ENCODE peak calls at places on chromosomes 2 and 18, in nine cellular contexts. One of them, this sample, is unnamed. For H3K4me1, the result is how much of the 10 kb centered on the place peaks cover.

GRCh38 chr2:100060875-100061274 is 81.5 kb downstream of the AFF3 start:
- DNase-seq in hepatocyte: no peak
- DNase-seq in HCT116: no peak
- DNase-seq in GM23248: no peak
- DNase-seq in OCI-LY7: no peak
- DNase-seq in PC-3: no peak
- DNase-seq in GM23338: no peak
- DNase-seq in MM.1S: no peak
- DNase-seq in SK-N-SH: no peak
- DNase-seq in this sample: no peak

GRCh38 chr2:174761837-174762236 is 2.4 kb downstream of the CHRNA1 start:
- DNase-seq in hepatocyte: no peak
- DNase-seq in HCT116: no peak
- DNase-seq in GM23248: no peak
- DNase-seq in OCI-LY7: no peak
- DNase-seq in PC-3: peak
- DNase-seq in GM23338: no peak
- DNase-seq in MM.1S: no peak
- DNase-seq in SK-N-SH: no peak
- DNase-seq in this sample: no peak

GRCh38 chr18:64982414-64983096 is 768.3 kb upstream of the CDH7 start:
- DNase-seq in hepatocyte: peak
- DNase-seq in HCT116: no peak
- DNase-seq in GM23248: no peak
- DNase-seq in OCI-LY7: no peak
- DNase-seq in PC-3: no peak
- DNase-seq in GM23338: no peak
- DNase-seq in MM.1S: no peak
- DNase-seq in SK-N-SH: peak
- DNase-seq in this sample: no peak

GRCh38 chr18:45066210-45066609 is 385.5 kb downstream of the SETBP1 start:
- DNase-seq in hepatocyte: no peak
- DNase-seq in HCT116: no peak
- DNase-seq in GM23248: no peak
- DNase-seq in OCI-LY7: no peak
- DNase-seq in PC-3: no peak
- DNase-seq in GM23338: no peak
- DNase-seq in MM.1S: no peak
- DNase-seq in SK-N-SH: no peak
- DNase-seq in this sample: no peak

GRCh38 chr2:226802573-226802972 is 3.0 kb upstream of the IRS1 start:
- DNase-seq in hepatocyte: peak
- DNase-seq in HCT116: peak
- DNase-seq in GM23248: peak
- DNase-seq in OCI-LY7: peak
- DNase-seq in PC-3: peak
- DNase-seq in GM23338: peak
- DNase-seq in MM.1S: peak
- DNase-seq in SK-N-SH: peak
- DNase-seq in this sample: peak

GRCh38 chr18:58955738-58956137 is 91.1 kb downstream of the ZNF532 start:
- DNase-seq in hepatocyte: no peak
- DNase-seq in HCT116: no peak
- DNase-seq in GM23248: peak
- DNase-seq in OCI-LY7: no peak
- DNase-seq in PC-3: no peak
- DNase-seq in GM23338: no peak
- DNase-seq in MM.1S: no peak
- DNase-seq in SK-N-SH: no peak
- DNase-seq in this sample: no peak

GRCh38 chr2:10355471-10356458 is 53.1 kb downstream of the HPCAL1 start:
- DNase-seq in hepatocyte: no peak
- DNase-seq in HCT116: no peak
- DNase-seq in GM23248: no peak
- DNase-seq in OCI-LY7: no peak
- DNase-seq in PC-3: peak
- DNase-seq in GM23338: no peak
- DNase-seq in MM.1S: no peak
- DNase-seq in SK-N-SH: no peak
- DNase-seq in this sample: no peak

GRCh38 chr18:69631281-69631680 is 230.6 kb downstream of the DOK6 start:
- DNase-seq in hepatocyte: no peak
- DNase-seq in HCT116: no peak
- DNase-seq in GM23248: no peak
- DNase-seq in OCI-LY7: no peak
- DNase-seq in PC-3: no peak
- DNase-seq in GM23338: no peak
- DNase-seq in MM.1S: no peak
- DNase-seq in SK-N-SH: no peak
- DNase-seq in this sample: no peak

GRCh38 chr2:9139491-9140443 is 66.8 kb upstream of the ASAP2 start:
- DNase-seq in hepatocyte: peak
- DNase-seq in HCT116: peak
- DNase-seq in GM23248: peak
- DNase-seq in OCI-LY7: peak
- DNase-seq in PC-3: peak
- DNase-seq in GM23338: peak
- DNase-seq in MM.1S: peak
- DNase-seq in SK-N-SH: peak
- DNase-seq in this sample: peak

GRCh38 chr18:22829781-22830180 is 103.3 kb upstream of the RBBP8 start:
- DNase-seq in hepatocyte: no peak
- DNase-seq in HCT116: no peak
- DNase-seq in GM23248: no peak
- DNase-seq in OCI-LY7: no peak
- DNase-seq in PC-3: no peak
- DNase-seq in GM23338: peak
- DNase-seq in MM.1S: no peak
- DNase-seq in SK-N-SH: no peak
- DNase-seq in this sample: no peak

GRCh38 chr2:47003641-47004427 is 88.2 kb upstream of the MCFD2 start:
- DNase-seq in hepatocyte: no peak
- DNase-seq in HCT116: peak
- DNase-seq in GM23248: peak
- DNase-seq in OCI-LY7: no peak
- DNase-seq in PC-3: peak
- DNase-seq in GM23338: no peak
- DNase-seq in MM.1S: no peak
- DNase-seq in SK-N-SH: no peak
- DNase-seq in this sample: no peak

GRCh38 chr2:100998235-100998573 is 3.9 kb upstream of the RPL31 start:
- DNase-seq in hepatocyte: no peak
- DNase-seq in HCT116: no peak
- DNase-seq in GM23248: peak
- DNase-seq in OCI-LY7: no peak
- DNase-seq in PC-3: no peak
- DNase-seq in GM23338: no peak
- DNase-seq in MM.1S: no peak
- DNase-seq in SK-N-SH: no peak
- DNase-seq in this sample: no peak

GRCh38 chr2:207869784-207870778 is 100.4 kb upstream of the FZD5 start:
- DNase-seq in hepatocyte: peak
- DNase-seq in HCT116: no peak
- DNase-seq in GM23248: peak
- DNase-seq in OCI-LY7: no peak
- DNase-seq in PC-3: peak
- DNase-seq in GM23338: no peak
- DNase-seq in MM.1S: peak
- DNase-seq in SK-N-SH: no peak
- DNase-seq in this sample: no peak

GRCh38 chr2:30285758-30286157 is 54.4 kb downstream of the LBH start:
- DNase-seq in hepatocyte: no peak
- DNase-seq in HCT116: no peak
- DNase-seq in GM23248: no peak
- DNase-seq in OCI-LY7: no peak
- DNase-seq in PC-3: no peak
- DNase-seq in GM23338: no peak
- DNase-seq in MM.1S: no peak
- DNase-seq in SK-N-SH: no peak
- DNase-seq in this sample: no peak

GRCh38 chr2:30287190-30287589 is 55.9 kb downstream of the LBH start:
- DNase-seq in hepatocyte: no peak
- DNase-seq in HCT116: no peak
- DNase-seq in GM23248: no peak
- DNase-seq in OCI-LY7: no peak
- DNase-seq in PC-3: no peak
- DNase-seq in GM23338: no peak
- DNase-seq in MM.1S: no peak
- DNase-seq in SK-N-SH: no peak
- DNase-seq in this sample: peak

GRCh38 chr2:30283931-30284565 is 52.7 kb downstream of the LBH start:
- DNase-seq in hepatocyte: no peak
- DNase-seq in HCT116: no peak
- DNase-seq in GM23248: no peak
- DNase-seq in OCI-LY7: no peak
- DNase-seq in PC-3: no peak
- DNase-seq in GM23338: no peak
- DNase-seq in MM.1S: no peak
- DNase-seq in SK-N-SH: no peak
- DNase-seq in this sample: peak

GRCh38 chr2:30288576-30288975 is 57.2 kb downstream of the LBH start:
- DNase-seq in hepatocyte: no peak
- DNase-seq in HCT116: no peak
- DNase-seq in GM23248: no peak
- DNase-seq in OCI-LY7: no peak
- DNase-seq in PC-3: no peak
- DNase-seq in GM23338: no peak
- DNase-seq in MM.1S: no peak
- DNase-seq in SK-N-SH: no peak
- DNase-seq in this sample: no peak

DNA sequence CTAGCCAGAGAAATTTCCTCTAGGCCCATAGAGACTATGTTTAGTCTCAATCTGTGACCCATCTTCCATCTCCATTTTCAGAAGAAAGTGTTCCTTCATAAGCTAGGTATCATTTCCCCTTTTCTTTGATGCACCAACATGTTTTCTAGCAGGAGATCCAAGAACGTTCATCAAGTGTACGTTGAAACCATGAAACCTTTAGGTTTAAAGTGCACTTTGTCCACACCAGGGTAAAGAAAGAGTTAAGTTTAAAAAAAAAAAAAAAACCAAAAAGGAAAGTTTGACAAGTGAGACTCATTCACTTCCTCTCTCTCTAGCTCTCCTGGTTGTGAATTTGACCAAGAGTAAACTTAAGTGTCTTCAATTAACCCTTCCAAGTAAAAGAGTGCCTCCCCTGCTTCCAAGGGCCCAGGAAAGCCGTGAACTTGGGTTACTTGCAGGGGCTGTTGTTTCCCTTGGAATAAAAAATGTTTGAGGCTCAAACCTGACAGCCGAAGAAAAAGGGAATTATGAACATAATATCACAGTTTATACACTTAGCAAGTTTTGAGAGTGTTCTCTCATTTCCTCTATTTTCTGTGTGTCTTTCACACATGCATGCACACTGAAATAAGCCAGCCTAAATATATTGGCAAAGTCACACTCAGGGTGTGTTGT is 56.7 kb downstream of the LBH start:
- DNase-seq in hepatocyte: no peak
- DNase-seq in HCT116: no peak
- DNase-seq in GM23248: no peak
- DNase-seq in OCI-LY7: peak
- DNase-seq in PC-3: no peak
- DNase-seq in GM23338: no peak
- DNase-seq in MM.1S: no peak
- DNase-seq in SK-N-SH: no peak
- DNase-seq in this sample: no peak
- H3K4me1 ChIP-seq in hepatocyte: under half
- H3K4me1 ChIP-seq in HCT116: under half
- H3K4me1 ChIP-seq in GM23248: under half
- H3K4me1 ChIP-seq in OCI-LY7: under half
- H3K4me1 ChIP-seq in PC-3: under half
- H3K4me1 ChIP-seq in GM23338: under half
- H3K4me1 ChIP-seq in MM.1S: under half
- H3K4me1 ChIP-seq in SK-N-SH: under half
- H3K4me1 ChIP-seq in this sample: under half

GRCh38 chr2:157735532-157735931 is 106.9 kb upstream of the ACVR1C start:
- DNase-seq in hepatocyte: no peak
- DNase-seq in HCT116: no peak
- DNase-seq in GM23248: no peak
- DNase-seq in OCI-LY7: no peak
- DNase-seq in PC-3: no peak
- DNase-seq in GM23338: no peak
- DNase-seq in MM.1S: peak
- DNase-seq in SK-N-SH: no peak
- DNase-seq in this sample: no peak
- TF ChIP-seq EZH2phosphoT487 in hepatocyte: no peak
- TF ChIP-seq EZH2phosphoT487 in HCT116: no peak
- TF ChIP-seq EZH2phosphoT487 in GM23248: no peak
- TF ChIP-seq EZH2phosphoT487 in OCI-LY7: no peak
- TF ChIP-seq EZH2phosphoT487 in PC-3: no peak
- TF ChIP-seq EZH2phosphoT487 in GM23338: no peak
- TF ChIP-seq EZH2phosphoT487 in MM.1S: no peak
- TF ChIP-seq EZH2phosphoT487 in SK-N-SH: no peak
- TF ChIP-seq EZH2phosphoT487 in this sample: no peak

GRCh38 chr2:42921721-42922120 is 129.3 kb upstream of the HAAO start:
- DNase-seq in hepatocyte: no peak
- DNase-seq in HCT116: no peak
- DNase-seq in GM23248: peak
- DNase-seq in OCI-LY7: no peak
- DNase-seq in PC-3: no peak
- DNase-seq in GM23338: no peak
- DNase-seq in MM.1S: no peak
- DNase-seq in SK-N-SH: no peak
- DNase-seq in this sample: no peak
- H3K4me1 ChIP-seq in hepatocyte: half or more
- H3K4me1 ChIP-seq in HCT116: under half
- H3K4me1 ChIP-seq in GM23248: half or more
- H3K4me1 ChIP-seq in OCI-LY7: under half
- H3K4me1 ChIP-seq in PC-3: under half
- H3K4me1 ChIP-seq in GM23338: under half
- H3K4me1 ChIP-seq in MM.1S: under half
- H3K4me1 ChIP-seq in SK-N-SH: under half
- H3K4me1 ChIP-seq in this sample: half or more

DNA sequence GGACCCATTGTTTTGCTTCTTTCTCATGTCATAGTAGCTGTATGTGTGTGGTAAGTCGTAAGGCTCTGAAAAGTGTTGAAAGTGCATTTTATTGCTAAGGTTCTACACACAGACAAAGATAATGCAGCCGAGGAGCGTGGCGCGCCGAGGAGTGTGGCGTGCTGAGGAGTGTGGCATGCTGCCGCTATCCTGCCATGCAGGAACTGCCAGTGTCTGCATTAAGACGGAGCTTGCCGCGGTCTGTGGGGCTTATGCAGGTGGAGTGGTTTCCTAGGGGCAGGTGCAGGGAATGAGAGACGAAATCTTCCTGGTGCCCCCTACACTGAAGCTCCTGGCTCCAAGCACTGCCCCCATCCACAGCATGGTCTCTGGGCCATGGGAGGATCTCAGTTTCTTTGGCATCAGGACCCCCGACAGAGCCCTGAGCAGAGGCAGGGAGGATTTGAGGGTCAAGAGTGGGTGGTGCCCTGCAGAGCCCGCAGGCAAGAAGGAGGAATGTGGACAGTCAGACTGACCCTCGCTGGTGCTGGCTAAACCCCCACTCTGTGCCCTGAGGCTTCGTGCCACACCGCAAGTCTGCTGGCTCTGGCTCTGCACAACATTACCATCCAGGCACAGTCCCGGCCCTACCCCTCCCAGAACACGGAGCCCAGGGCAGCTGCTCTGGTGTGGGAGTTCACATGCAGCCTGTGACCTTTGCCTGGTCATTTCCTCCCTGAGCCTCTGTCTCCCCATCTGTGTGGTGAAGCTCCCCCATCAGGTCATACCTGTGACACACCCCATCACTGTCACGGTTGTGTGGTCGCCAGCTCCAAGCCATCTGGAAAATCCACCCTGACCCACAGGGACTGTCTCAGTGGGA is 3.2 kb downstream of the SNED1 start:
- DNase-seq in hepatocyte: no peak
- DNase-seq in HCT116: no peak
- DNase-seq in GM23248: no peak
- DNase-seq in OCI-LY7: no peak
- DNase-seq in PC-3: no peak
- DNase-seq in GM23338: no peak
- DNase-seq in MM.1S: no peak
- DNase-seq in SK-N-SH: no peak
- DNase-seq in this sample: no peak
- TF ChIP-seq EZH2phosphoT487 in hepatocyte: no peak
- TF ChIP-seq EZH2phosphoT487 in HCT116: no peak
- TF ChIP-seq EZH2phosphoT487 in GM23248: no peak
- TF ChIP-seq EZH2phosphoT487 in OCI-LY7: no peak
- TF ChIP-seq EZH2phosphoT487 in PC-3: no peak
- TF ChIP-seq EZH2phosphoT487 in GM23338: no peak
- TF ChIP-seq EZH2phosphoT487 in MM.1S: no peak
- TF ChIP-seq EZH2phosphoT487 in SK-N-SH: no peak
- TF ChIP-seq EZH2phosphoT487 in this sample: no peak